ENCODE peak calls at places on chromosomes 6 and 20, in eight cellular contexts. P is GF-D8, E is GM18507, S is ELF-1, X is NCI-H1092, K is tibial artery, F is astrocyte of the spinal cord, D is germinal center. I is an unnamed sample.

GRCh38 chr6:133741375-133741861 is 147.5 kb upstream of the TCF21 start:
- DNase-seq in P (no peak), E (no peak), S (peak), X (no peak), K (no peak), F (no peak), D (no peak), I (peak)

GRCh38 chr20:33654680-33655161 is 7.4 kb upstream of the C20orf144 start:
- DNase-seq in P (no peak), E (no peak), S (no peak), X (no peak), K (no peak), F (no peak), D (no peak), I (no peak)

GRCh38 chr6:25952535-25952934 is 10.1 kb upstream of the TRIM38 start:
- DNase-seq in P (no peak), E (no peak), S (no peak), X (no peak), K (no peak), F (no peak), D (no peak), I (no peak)

GRCh38 chr6:121652726-121653623 is 217.5 kb downstream of the GJA1 start:
- DNase-seq in P (no peak), E (no peak), S (no peak), X (no peak), K (no peak), F (peak), D (no peak), I (no peak)

GRCh38 chr6:106684011-106684410 is 54.6 kb downstream of the QRSL1 start:
- DNase-seq in P (no peak), E (no peak), S (no peak), X (no peak), K (no peak), F (no peak), D (no peak), I (no peak)

GRCh38 chr20:17676942-17677341 is 5.1 kb downstream of the RRBP1 start:
- DNase-seq in P (no peak), E (no peak), S (no peak), X (no peak), K (no peak), F (no peak), D (no peak), I (no peak)

GRCh38 chr20:22789661-22790060 is 205.3 kb upstream of the FOXA2 start:
- DNase-seq in P (no peak), E (no peak), S (no peak), X (no peak), K (no peak), F (no peak), D (no peak), I (no peak)

GRCh38 chr20:45049438-45049837 is 51.5 kb downstream of the KCNS1 start:
- DNase-seq in P (no peak), E (no peak), S (no peak), X (no peak), K (no peak), F (no peak), D (no peak), I (no peak)

GRCh38 chr20:3698511-3699436 is 13.6 kb downstream of the SIGLEC1 start:
- DNase-seq in P (no peak), E (no peak), S (no peak), X (no peak), K (no peak), F (no peak), D (no peak), I (no peak)

GRCh38 chr6:39923394-39923793 is 10.9 kb downstream of the MOCS1 start:
- DNase-seq in P (no peak), E (no peak), S (no peak), X (no peak), K (peak), F (no peak), D (no peak), I (no peak)

GRCh38 chr6:129513471-129513870 is 196.5 kb downstream of the ARHGAP18 start:
- DNase-seq in P (no peak), E (no peak), S (no peak), X (no peak), K (no peak), F (peak), D (no peak), I (no peak)

GRCh38 chr20:32203556-32204484 is 3.7 kb downstream of the PLAGL2 start:
- DNase-seq in P (no peak), E (no peak), S (no peak), X (no peak), K (no peak), F (peak), D (no peak), I (no peak)

GRCh38 chr20:38649275-38649891 is 47.8 kb downstream of the ARHGAP40 start:
- DNase-seq in P (no peak), E (no peak), S (peak), X (peak), K (no peak), F (no peak), D (no peak), I (peak)

GRCh38 chr6:53495496-53495895 is 49.4 kb downstream of the GCLC start:
- DNase-seq in P (no peak), E (no peak), S (no peak), X (no peak), K (no peak), F (no peak), D (no peak), I (no peak)

GRCh38 chr6:123527406-123527805 is 109.3 kb downstream of the TRDN start:
- DNase-seq in P (no peak), E (no peak), S (no peak), X (no peak), K (no peak), F (peak), D (no peak), I (no peak)

GRCh38 chr6:72953901-72954494 is 271.3 kb downstream of the KHDC1L start:
- DNase-seq in P (no peak), E (no peak), S (no peak), X (no peak), K (no peak), F (peak), D (no peak), I (no peak)

GRCh38 chr20:43065299-43065698 is 124.4 kb downstream of the PTPRT start:
- DNase-seq in P (no peak), E (no peak), S (no peak), X (no peak), K (no peak), F (no peak), D (no peak), I (no peak)

GRCh38 chr6:148999921-149000589 is 253.2 kb downstream of the UST start:
- DNase-seq in P (no peak), E (no peak), S (no peak), X (no peak), K (peak), F (peak), D (no peak), I (no peak)

GRCh38 chr6:149317656-149318571 is at the start of gene TAB2:
- DNase-seq in P (no peak), E (no peak), S (no peak), X (peak), K (peak), F (peak), D (peak), I (peak)

GRCh38 chr20:57698867-57699275 is 10.9 kb downstream of the PMEPA1 start:
- DNase-seq in P (no peak), E (no peak), S (no peak), X (no peak), K (no peak), F (no peak), D (no peak), I (no peak)

GRCh38 chr6:27275025-27275956 is 27.8 kb downstream of the PRSS16 start:
- DNase-seq in P (no peak), E (no peak), S (peak), X (no peak), K (no peak), F (no peak), D (no peak), I (no peak)

GRCh38 chr20:37326666-37327065 is 19.3 kb upstream of the SRC start:
- DNase-seq in P (no peak), E (no peak), S (no peak), X (no peak), K (no peak), F (no peak), D (no peak), I (no peak)

GRCh38 chr6:44037847-44038542 is 89.3 kb downstream of the MRPL14 start:
- DNase-seq in P (no peak), E (no peak), S (no peak), X (no peak), K (peak), F (no peak), D (no peak), I (no peak)

GRCh38 chr20:37575884-37576283 is 48.2 kb upstream of the BLCAP start:
- DNase-seq in P (peak), E (peak), S (peak), X (no peak), K (no peak), F (no peak), D (peak), I (no peak)

GRCh38 chr6:90080876-90081464 is 186.7 kb downstream of the GJA10 start:
- DNase-seq in P (no peak), E (no peak), S (no peak), X (no peak), K (no peak), F (no peak), D (no peak), I (no peak)

GRCh38 chr6:133697666-133698065 is 191.2 kb upstream of the TCF21 start:
- DNase-seq in P (no peak), E (no peak), S (no peak), X (no peak), K (no peak), F (peak), D (no peak), I (no peak)

GRCh38 chr6:132257561-132257960 is 143.7 kb downstream of the MOXD1 start:
- DNase-seq in P (no peak), E (no peak), S (no peak), X (no peak), K (no peak), F (no peak), D (no peak), I (no peak)

GRCh38 chr6:90677440-90677839 is 90.6 kb upstream of the MAP3K7 start:
- DNase-seq in P (no peak), E (no peak), S (no peak), X (peak), K (no peak), F (no peak), D (no peak), I (no peak)

GRCh38 chr6:168052291-168052891 is 26.6 kb downstream of the FRMD1 start:
- DNase-seq in P (no peak), E (no peak), S (no peak), X (no peak), K (no peak), F (no peak), D (no peak), I (no peak)

GRCh38 chr6:36907781-36908180 is 22.0 kb downstream of the C6orf89 start:
- DNase-seq in P (no peak), E (no peak), S (no peak), X (peak), K (peak), F (peak), D (no peak), I (no peak)

GRCh38 chr6:144265061-144265357 is 20.1 kb upstream of the UTRN start:
- DNase-seq in P (no peak), E (no peak), S (no peak), X (no peak), K (no peak), F (peak), D (no peak), I (no peak)

GRCh38 chr20:62875419-62876355 is 14.1 kb upstream of the TCFL5 start:
- DNase-seq in P (peak), E (no peak), S (peak), X (peak), K (peak), F (peak), D (no peak), I (peak)

I was measured in SHP77.